ENCODE peak calls at places on chromosome 2, in nine cellular contexts. N is A673, R is substantia nigra, A is mammary epithelial cell, B is PC-3, I is neuronal stem cell, W is aorta, U is body of pancreas, D is endodermal cell. V is an unnamed sample.

GRCh38 chr2:80256396-80257167 is 48.0 kb downstream of the LRRTM1 start:
- DNase-seq in W (no peak), U (no peak), N (peak), I (peak), A (no peak), D (peak), R (no peak), B (peak), V (no peak)

GRCh38 chr2:238853724-238854123 is 5.8 kb downstream of the TWIST2 start:
- DNase-seq in A (no peak), D (no peak), N (no peak), U (no peak), I (no peak), B (no peak), R (no peak), W (no peak), V (no peak)

GRCh38 chr2:80706541-80706940 is 402.0 kb upstream of the LRRTM1 start:
- DNase-seq in R (no peak), D (no peak), W (no peak), U (no peak), N (no peak), A (no peak), I (no peak), B (no peak), V (no peak)

GRCh38 chr2:233794128-233794658 is 16.1 kb downstream of the MROH2A start:
- DNase-seq in N (no peak), U (no peak), R (no peak), D (peak), B (no peak), A (no peak), W (peak), I (no peak), V (no peak)

GRCh38 chr2:229084467-229084866 is 186.6 kb downstream of the PID1 start:
- DNase-seq in B (no peak), W (no peak), U (no peak), N (no peak), A (no peak), I (no peak), D (no peak), R (no peak), V (no peak)

GRCh38 chr2:9681427-9681817 is 50.6 kb upstream of the YWHAQ start:
- DNase-seq in D (no peak), R (no peak), N (no peak), I (no peak), A (no peak), U (no peak), W (no peak), B (no peak), V (no peak)

GRCh38 chr2:46269545-46270273 is 27.5 kb upstream of the EPAS1 start:
- DNase-seq in B (no peak), A (no peak), U (peak), I (no peak), D (no peak), N (no peak), R (no peak), W (no peak), V (no peak)

GRCh38 chr2:207897541-207898353 is 127.6 kb downstream of the PLEKHM3 start:
- DNase-seq in N (no peak), U (no peak), W (no peak), D (no peak), R (no peak), B (no peak), I (peak), A (no peak), V (no peak)

GRCh38 chr2:3594493-3595281 is at the start of gene COLEC11:
- DNase-seq in D (peak), B (no peak), U (no peak), N (no peak), A (no peak), R (no peak), I (no peak), W (peak), V (no peak)

GRCh38 chr2:219001100-219001576 is 7.9 kb upstream of the CRYBA2 start:
- DNase-seq in N (no peak), R (no peak), U (no peak), W (no peak), A (no peak), D (peak), I (no peak), B (peak), V (no peak)

GRCh38 chr2:33665039-33665438 is 65.9 kb upstream of the FAM98A start:
- DNase-seq in U (no peak), D (no peak), R (no peak), A (no peak), B (no peak), N (no peak), I (no peak), W (no peak), V (no peak)

GRCh38 chr2:217863874-217864273 is 138.9 kb downstream of the TNS1 start:
- DNase-seq in I (no peak), N (no peak), A (no peak), R (no peak), U (no peak), W (no peak), B (no peak), D (peak), V (no peak)

GRCh38 chr2:63594622-63595021 is 5.9 kb downstream of the MDH1 start:
- DNase-seq in W (no peak), D (no peak), A (no peak), I (no peak), N (no peak), U (no peak), R (no peak), B (peak), V (no peak)

GRCh38 chr2:222693837-222694236 is 22.4 kb downstream of the MOGAT1 start:
- DNase-seq in N (peak), R (no peak), I (no peak), W (no peak), B (peak), D (no peak), A (peak), U (no peak), V (no peak)

GRCh38 chr2:98761267-98761781 is 30.4 kb upstream of the MGAT4A start:
- DNase-seq in R (no peak), N (no peak), B (peak), A (peak), D (no peak), W (no peak), U (peak), I (no peak), V (no peak)

GRCh38 chr2:15262792-15263191 is 298.3 kb downstream of the NBAS start:
- DNase-seq in A (no peak), D (no peak), I (no peak), R (no peak), N (no peak), B (no peak), U (no peak), W (no peak), V (no peak)

GRCh38 chr2:68280316-68280715 is 28.0 kb upstream of the PPP3R1 start:
- DNase-seq in W (no peak), D (no peak), R (no peak), A (no peak), B (no peak), N (no peak), U (no peak), I (no peak), V (no peak)

GRCh38 chr2:20614201-20615045 is 36.5 kb downstream of the HS1BP3 start:
- DNase-seq in B (peak), U (peak), D (peak), N (peak), R (no peak), A (no peak), I (peak), W (peak), V (no peak)

GRCh38 chr2:235026649-235027557 is 75.1 kb downstream of the SH3BP4 start:
- DNase-seq in U (peak), B (peak), D (peak), N (peak), W (no peak), I (no peak), A (peak), R (no peak), V (no peak)

GRCh38 chr2:235030126-235030525 is 78.3 kb downstream of the SH3BP4 start:
- DNase-seq in N (no peak), R (no peak), U (no peak), I (no peak), B (no peak), W (no peak), D (no peak), A (no peak), V (no peak)

GRCh38 chr2:235027558-235028214 is 75.9 kb downstream of the SH3BP4 start:
- DNase-seq in U (no peak), A (peak), D (no peak), W (no peak), N (peak), R (no peak), B (peak), I (no peak), V (no peak)

GRCh38 chr2:235029054-235029453 is 77.2 kb downstream of the SH3BP4 start:
- DNase-seq in B (no peak), W (no peak), U (no peak), A (no peak), R (no peak), D (no peak), I (no peak), N (no peak), V (no peak)

DNA sequence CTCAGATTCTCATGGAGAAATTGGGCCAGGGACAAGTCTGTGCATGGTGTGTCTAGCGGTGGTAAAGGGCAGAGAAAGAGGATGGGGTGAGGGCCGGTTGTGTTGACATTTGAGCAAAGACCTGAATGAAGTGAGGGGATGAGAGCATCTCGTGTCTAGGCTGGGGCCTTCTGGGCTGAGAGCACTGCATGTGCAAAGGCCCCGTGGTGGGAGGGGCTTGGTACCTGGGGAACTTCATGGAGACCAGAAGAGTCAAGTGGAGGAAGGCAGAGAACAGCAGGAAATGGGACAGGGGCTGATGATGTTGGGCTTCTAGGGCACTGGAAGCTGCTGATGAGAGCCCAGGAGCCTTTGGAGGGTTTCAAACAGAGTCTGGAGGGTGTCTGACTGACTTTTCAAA is 76.8 kb downstream of the SH3BP4 start:
- DNase-seq in D (no peak), N (no peak), A (no peak), U (no peak), R (no peak), W (no peak), B (no peak), I (no peak), V (no peak)
- H3K27ac ChIP-seq in D (no peak), N (no peak), A (no peak), U (peak), R (no peak), W (no peak), B (peak), I (no peak), V (no peak)

GRCh38 chr2:8535398-8535755 is 146.5 kb upstream of the ID2 start:
- DNase-seq in U (no peak), B (no peak), R (no peak), D (no peak), I (no peak), A (no peak), N (no peak), W (no peak), V (no peak)
- H3K27ac ChIP-seq in U (peak), B (no peak), R (peak), D (no peak), I (no peak), A (no peak), N (peak), W (no peak), V (peak)

GRCh38 chr2:120600335-120600734 is 135.3 kb upstream of the GLI2 start:
- DNase-seq in R (no peak), N (no peak), B (no peak), U (no peak), A (no peak), D (no peak), I (no peak), W (peak), V (no peak)

GRCh38 chr2:120600786-120601185 is 134.9 kb upstream of the GLI2 start:
- DNase-seq in U (no peak), B (no peak), D (no peak), N (no peak), W (peak), I (no peak), A (no peak), R (no peak), V (no peak)

GRCh38 chr2:120602251-120602650 is 133.4 kb upstream of the GLI2 start:
- DNase-seq in U (no peak), N (no peak), A (no peak), I (no peak), R (no peak), W (peak), D (no peak), B (no peak), V (no peak)

GRCh38 chr2:120599656-120600055 is 136.0 kb upstream of the GLI2 start:
- DNase-seq in D (no peak), W (peak), U (no peak), I (no peak), B (no peak), A (no peak), N (no peak), R (no peak), V (no peak)

GRCh38 chr2:120601566-120601965 is 134.1 kb upstream of the GLI2 start:
- DNase-seq in I (no peak), D (no peak), U (no peak), R (no peak), N (no peak), B (no peak), A (no peak), W (peak), V (no peak)
- H3K27ac ChIP-seq in I (no peak), D (no peak), U (no peak), R (no peak), N (no peak), B (no peak), A (no peak), W (no peak), V (no peak)

DNA sequence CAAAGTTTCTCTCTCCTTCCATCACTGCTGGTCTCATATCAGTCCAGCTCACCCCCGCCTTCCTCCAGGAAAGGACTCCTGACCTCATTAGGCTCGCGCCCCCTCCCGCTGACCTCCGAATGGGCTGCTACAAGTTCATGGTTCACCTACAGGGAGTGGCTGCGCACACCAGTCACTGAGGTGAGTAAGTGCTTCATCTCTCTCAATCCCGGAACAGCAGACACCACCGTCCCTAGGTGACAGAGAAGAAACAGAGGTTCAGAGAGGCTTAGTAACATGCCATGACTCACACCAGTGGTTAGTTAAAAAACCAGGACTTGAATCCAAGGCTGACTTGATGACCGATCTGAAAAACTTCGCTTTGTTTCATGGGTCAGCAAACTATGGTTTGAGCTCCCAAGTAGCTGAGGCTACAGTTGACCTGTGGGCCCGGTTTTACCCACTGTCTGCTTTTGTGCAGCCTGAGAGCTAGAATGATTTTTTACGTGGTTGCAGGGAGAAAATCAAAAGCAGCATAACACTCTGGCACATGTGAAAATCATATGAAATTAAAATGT is 42.0 kb downstream of the ZFP36L2 start:
- DNase-seq in W (no peak), N (no peak), B (peak), U (no peak), I (no peak), D (peak), R (no peak), A (peak), V (no peak)
- H3K27ac ChIP-seq in W (no peak), N (no peak), B (peak), U (no peak), I (no peak), D (no peak), R (no peak), A (peak), V (no peak)

GRCh38 chr2:70937866-70938579 is 2.3 kb downstream of the ATP6V1B1 start:
- DNase-seq in B (no peak), I (no peak), D (peak), U (no peak), W (peak), N (no peak), R (no peak), A (no peak), V (no peak)

GRCh38 chr2:70936979-70937811 is 1.5 kb downstream of the ATP6V1B1 start:
- DNase-seq in U (no peak), W (no peak), R (no peak), A (no peak), D (peak), N (no peak), I (no peak), B (no peak), V (no peak)

GRCh38 chr2:70936165-70936978 is 672 bp downstream of the ATP6V1B1 start:
- DNase-seq in U (no peak), I (no peak), W (no peak), N (no peak), R (no peak), B (no peak), D (peak), A (no peak), V (no peak)

GRCh38 chr2:70934981-70935380 is 719 bp upstream of the ATP6V1B1 start:
- DNase-seq in W (no peak), D (no peak), B (no peak), U (no peak), I (no peak), R (no peak), N (no peak), A (no peak), V (no peak)

DNA sequence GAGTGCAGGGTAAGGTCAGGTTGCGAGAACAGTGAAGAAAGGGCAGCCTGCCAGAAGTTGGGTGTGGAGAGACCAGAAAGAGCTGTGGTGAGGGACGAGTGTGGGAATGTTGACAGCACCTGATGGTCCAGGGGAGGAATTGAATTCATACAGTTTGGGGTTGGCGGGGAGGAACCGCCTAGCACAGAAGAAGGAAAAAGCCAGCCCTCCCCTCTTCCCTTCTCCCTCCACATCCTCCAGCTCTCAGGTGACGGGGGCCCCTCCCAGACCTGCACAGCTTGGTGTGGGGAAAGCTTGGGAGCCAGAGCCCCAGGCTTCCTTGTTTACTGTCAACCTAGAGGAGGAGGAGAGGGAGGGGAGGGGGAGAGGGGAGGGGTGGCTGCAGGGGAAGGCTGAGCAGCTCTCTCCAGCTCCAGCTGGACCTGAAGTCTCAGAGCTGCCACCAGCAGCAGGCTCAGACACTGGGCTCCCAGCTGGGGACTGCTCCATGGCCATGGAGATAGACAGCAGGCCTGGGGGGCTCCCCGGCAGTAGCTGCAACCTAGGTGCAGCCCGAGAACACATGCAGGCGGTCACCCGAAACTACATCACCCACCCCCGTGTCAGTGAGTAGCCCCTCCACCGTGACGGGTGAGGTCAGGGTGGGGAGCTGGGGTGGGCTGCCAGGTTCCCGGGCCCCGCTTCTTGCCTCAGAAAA is at the start of gene ATP6V1B1:
- DNase-seq in W (no peak), B (no peak), I (no peak), D (peak), R (no peak), U (no peak), N (no peak), A (no peak), V (no peak)
- H3K27ac ChIP-seq in W (no peak), B (no peak), I (no peak), D (no peak), R (no peak), U (no peak), N (no peak), A (no peak), V (no peak)

GRCh38 chr2:200471324-200471848 is 38.5 kb downstream of the KCTD18 start:
- DNase-seq in U (no peak), R (no peak), I (peak), B (peak), A (peak), D (no peak), N (peak), W (no peak), V (peak)
- H3K27ac ChIP-seq in U (no peak), R (peak), I (no peak), B (no peak), A (no peak), D (no peak), N (no peak), W (no peak), V (peak)

GRCh38 chr2:172969171-172969570 is 106.5 kb upstream of the MAP3K20 start:
- DNase-seq in A (no peak), R (no peak), U (no peak), B (no peak), D (no peak), I (no peak), N (no peak), W (no peak), V (no peak)
- H3K27ac ChIP-seq in A (no peak), R (no peak), U (no peak), B (no peak), D (no peak), I (no peak), N (no peak), W (no peak), V (no peak)